ENCODE peak calls at places on chromosomes 16 and 17, in six cellular contexts. F is NCI-H1092, V is Kasumi-1, A is iPS DF 19.7, X is body of pancreas, J is NCI-H446 treated with DMSO at 0.1 percent for 48 hours. R is an unnamed sample.

GRCh38 chr17:42185497-42185860 is 227 bp upstream of the HCRT start:
- DNase-seq in J (no peak), F (no peak), X (no peak), A (no peak), V (no peak), R (no peak)

GRCh38 chr16:65869261-65869660 is 497.2 kb upstream of the CDH5 start:
- DNase-seq in A (no peak), V (no peak), J (no peak), F (no peak), X (no peak), R (no peak)

GRCh38 chr16:65523258-65523950 is 401.5 kb upstream of the CDH11 start:
- DNase-seq in A (no peak), J (no peak), X (no peak), V (no peak), F (no peak), R (no peak)

GRCh38 chr16:20906225-20906870 is 5.8 kb downstream of the LYRM1 start:
- DNase-seq in A (no peak), F (no peak), J (no peak), V (no peak), X (no peak), R (peak)

GRCh38 chr17:33225509-33225908 is 67.6 kb downstream of the ASIC2 start:
- DNase-seq in A (no peak), X (peak), J (no peak), F (no peak), V (no peak), R (no peak)

GRCh38 chr16:88640520-88641247 is 2.3 kb downstream of the IL17C start:
- DNase-seq in X (no peak), V (no peak), F (no peak), A (no peak), J (no peak), R (no peak)

GRCh38 chr17:29207986-29208385 is 27.8 kb upstream of the MYO18A start:
- DNase-seq in A (no peak), J (no peak), F (no peak), V (no peak), X (no peak), R (no peak)

GRCh38 chr17:71914812-71915211 is 206.0 kb upstream of the SOX9 start:
- DNase-seq in A (no peak), X (no peak), J (no peak), V (no peak), F (no peak), R (no peak)